ENCODE peak calls at places on chromosomes 2 and 18, in four cellular contexts. O is HCT116, K is H1, H is GM12878. R is an unnamed sample.

GRCh38 chr2:25736899-25737515 is 63.6 kb upstream of the DTNB start:
- DNase-seq in O (no peak), H (no peak), K (no peak), R (no peak)

GRCh38 chr2:237432484-237433092 is 18.6 kb upstream of the COL6A3 start:
- DNase-seq in K (no peak), H (no peak), O (peak; percentile 15), R (no peak)

GRCh38 chr2:85605406-85606115 is 3.1 kb upstream of the TMEM150A start:
- DNase-seq in O (no peak), H (no peak), K (no peak), R (no peak)

GRCh38 chr18:25340762-25341161 is 11.2 kb downstream of the ZNF521 start:
- DNase-seq in H (no peak), O (no peak), K (no peak), R (no peak)

GRCh38 chr18:63604791-63605567 is 17.8 kb downstream of the SERPINB13 start:
- DNase-seq in O (peak; percentile 59), K (no peak), H (no peak), R (no peak)

GRCh38 chr2:178845565-178846457 is 38.6 kb upstream of the TTN start:
- DNase-seq in K (no peak), H (no peak), O (no peak), R (no peak)

GRCh38 chr2:53516650-53517049 is 251.0 kb upstream of the CHAC2 start:
- DNase-seq in H (no peak), O (no peak), K (no peak), R (no peak)

GRCh38 chr2:128602038-128602698 is 283.5 kb upstream of the HS6ST1 start:
- DNase-seq in O (no peak), H (no peak), K (no peak), R (no peak)

GRCh38 chr2:238952261-238952924 is 104.5 kb downstream of the TWIST2 start:
- DNase-seq in O (no peak), K (no peak), H (no peak), R (no peak)

GRCh38 chr2:29041161-29041660 is 33.1 kb downstream of the PCARE start:
- DNase-seq in O (no peak), H (no peak), K (no peak), R (no peak)

DNA sequence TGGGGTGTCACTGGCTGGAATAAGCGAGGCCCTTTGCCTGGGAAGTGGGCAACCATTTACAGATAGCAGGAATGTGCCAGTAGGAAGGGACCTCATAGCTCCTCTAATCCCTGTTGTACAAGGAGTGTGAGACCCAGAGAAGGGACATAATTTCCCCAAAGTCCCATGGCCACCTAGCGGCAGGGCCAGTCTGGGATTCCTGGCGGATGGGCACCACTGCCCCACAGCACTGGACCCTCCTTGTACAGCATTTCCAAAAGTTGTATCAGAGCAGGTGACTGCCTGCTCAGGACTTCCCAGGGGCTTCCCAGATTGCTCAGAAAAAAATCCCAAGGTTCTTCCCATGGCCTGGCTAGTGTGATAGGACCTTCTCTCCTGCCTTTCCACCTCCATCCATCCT is 185.8 kb downstream of the GLI2 start:
- DNase-seq in K (no peak), H (no peak), O (no peak), R (no peak)
- TF ChIP-seq EGR1 in K (no peak), H (no peak), O (no peak), R (no peak)

DNA sequence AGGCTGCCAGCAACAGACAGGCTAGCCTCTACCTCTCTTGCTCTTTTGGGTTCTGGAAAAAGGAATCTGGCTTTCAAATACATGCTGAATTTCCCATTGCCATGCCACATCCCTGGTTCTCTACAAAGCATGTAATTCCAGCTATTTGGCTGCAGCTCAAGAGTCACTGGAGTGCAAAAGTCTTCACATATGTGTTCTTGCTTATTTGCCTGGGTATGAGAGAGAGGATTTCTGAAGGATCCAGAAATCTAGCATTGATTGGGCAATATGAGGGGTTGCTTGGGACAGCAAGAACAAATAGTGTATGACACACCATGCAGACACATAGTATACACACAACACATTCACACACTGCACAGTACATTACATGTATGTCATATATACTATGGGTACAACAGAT is 30.7 kb upstream of the LGALSL start:
- DNase-seq in O (no peak), K (no peak), H (no peak), R (no peak)
- TF ChIP-seq EGR1 in O (no peak), K (no peak), H (no peak), R (no peak)

GRCh38 chr2:44949329-44950151 is 8.0 kb downstream of the SIX3 start:
- DNase-seq in H (no peak), K (no peak), O (no peak), R (no peak)
- TF ChIP-seq EGR1 in H (no peak), K (no peak), O (no peak), R (no peak)

GRCh38 chr2:160157861-160158813 is 41.9 kb downstream of the ITGB6 start:
- DNase-seq in K (no peak), H (no peak), O (no peak), R (no peak)
- TF ChIP-seq EGR1 in K (no peak), H (no peak), O (no peak), R (no peak)

GRCh38 chr18:73283788-73284187 is 416.0 kb upstream of the NETO1 start:
- DNase-seq in O (no peak), K (no peak), H (no peak), R (no peak)
- TF ChIP-seq EGR1 in O (no peak), K (no peak), H (no peak), R (no peak)

DNA sequence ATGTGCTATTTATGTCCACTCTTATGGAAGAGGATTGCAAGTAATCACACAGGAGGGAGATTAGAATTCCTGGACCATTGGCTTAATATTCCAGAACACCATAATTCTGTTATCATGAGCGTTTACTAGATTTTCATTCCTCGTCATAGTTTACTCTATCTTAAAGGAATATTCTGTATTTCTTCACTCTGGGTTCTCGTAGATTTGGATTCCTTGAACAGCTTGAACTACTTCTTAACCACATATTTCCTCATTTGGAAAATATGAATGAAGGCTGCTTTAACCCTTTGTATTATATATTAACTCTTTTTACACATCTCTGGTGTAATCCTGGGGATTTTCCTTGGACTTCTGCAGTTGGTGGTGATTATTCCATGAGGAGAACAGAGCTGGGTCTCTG is 46.3 kb upstream of the CCBE1 start:
- DNase-seq in O (no peak), H (no peak), K (no peak), R (no peak)
- TF ChIP-seq EGR1 in O (no peak), H (no peak), K (no peak), R (no peak)

GRCh38 chr2:69773201-69773600 is 31.3 kb downstream of the ANXA4 start:
- DNase-seq in O (no peak), K (no peak), H (no peak), R (no peak)
- TF ChIP-seq EGR1 in O (no peak), K (no peak), H (no peak), R (no peak)

GRCh38 chr2:11752906-11753305 is 6.5 kb downstream of the LPIN1 start:
- DNase-seq in H (no peak), O (no peak), K (no peak), R (no peak)

GRCh38 chr2:11754705-11755026 is 8.2 kb downstream of the LPIN1 start:
- DNase-seq in O (no peak), K (no peak), H (no peak), R (no peak)

GRCh38 chr2:11757101-11757500 is 10.7 kb downstream of the LPIN1 start:
- DNase-seq in K (no peak), O (no peak), H (no peak), R (no peak)

GRCh38 chr2:11753452-11753885 is 7.0 kb downstream of the LPIN1 start:
- DNase-seq in K (no peak), H (peak; percentile 93), O (no peak), R (peak; percentile 65)

DNA sequence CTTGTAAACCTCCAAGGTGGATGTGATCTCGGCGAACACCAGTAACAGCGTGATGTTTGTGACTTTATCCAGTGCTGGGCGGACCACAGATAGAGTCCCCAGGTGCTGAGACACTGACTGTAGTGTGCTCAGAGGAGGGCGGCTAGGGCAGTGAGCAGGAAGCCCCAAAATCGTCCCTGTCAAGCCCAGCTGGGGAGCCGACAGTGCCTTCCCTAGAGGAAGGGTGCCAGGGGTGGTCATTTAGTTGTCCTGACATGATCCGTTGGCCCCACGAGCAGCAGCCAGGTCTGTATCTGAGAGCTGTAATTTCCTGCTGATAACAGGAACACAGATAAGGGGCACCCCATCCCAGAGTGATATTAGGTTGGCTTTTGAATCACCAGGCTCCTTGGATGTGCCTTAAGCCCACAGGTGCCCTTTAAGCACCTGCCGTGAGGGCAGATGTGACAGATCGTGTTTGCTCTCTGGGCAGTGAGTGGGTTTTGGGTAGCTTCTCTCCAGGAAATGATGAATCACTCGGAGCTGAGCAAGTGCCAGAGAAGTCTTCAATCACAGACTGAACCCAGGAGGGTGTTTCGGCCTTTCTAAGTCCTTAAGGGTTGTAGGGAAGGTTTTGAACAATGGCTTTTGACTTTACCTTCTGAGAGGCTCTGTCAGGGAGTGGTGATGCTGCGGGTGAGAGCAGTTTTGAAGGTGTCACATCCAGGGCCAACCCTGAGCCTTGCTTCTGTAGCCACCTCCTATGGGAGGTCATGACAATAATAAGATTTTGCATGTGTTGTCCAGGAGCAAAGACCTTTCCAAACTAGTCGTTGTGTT is 7.7 kb downstream of the LPIN1 start:
- DNase-seq in O (no peak), K (no peak), H (peak; percentile 48), R (peak; percentile 54)
- TF ChIP-seq EGR1 in O (no peak), K (no peak), H (no peak), R (no peak)

GRCh38 chr2:157875720-157876065 is 437 bp downstream of the ACVR1 start:
- DNase-seq in H (no peak), K (no peak), O (no peak), R (peak; percentile 76)
- TF ChIP-seq EGR1 in H (no peak), K (no peak), O (no peak), R (no peak)